ENCODE peak calls at places on chromosomes 6 and 20, in five cellular contexts. X, K, M, O and G are unnamed samples.

GRCh38 chr6:130932438-130932837 is 105.2 kb downstream of the SMLR1 start:
- DNase-seq in X (no peak), K (no peak), M (no peak), O (no peak), G (no peak)

GRCh38 chr6:132931937-132932336 is 117.6 kb downstream of the RPS12 start:
- DNase-seq in X (no peak), K (no peak), M (peak), O (no peak), G (no peak)

GRCh38 chr6:9621276-9621675 is 793.6 kb downstream of the TFAP2A start:
- DNase-seq in X (no peak), K (no peak), M (no peak), O (no peak), G (no peak)

GRCh38 chr6:42756713-42757112 is 10.8 kb upstream of the TBCC start:
- DNase-seq in X (no peak), K (no peak), M (no peak), O (no peak), G (no peak)

GRCh38 chr6:156777866-156778614 is 862 bp downstream of the ARID1B start:
- DNase-seq in X (peak), K (peak), M (no peak), O (peak), G (no peak)

GRCh38 chr20:35344354-35344837 is 52.2 kb upstream of the FAM83C start:
- DNase-seq in X (no peak), K (peak), M (no peak), O (peak), G (no peak)

GRCh38 chr6:158086054-158086705 is 81.9 kb downstream of the SERAC1 start:
- DNase-seq in X (no peak), K (no peak), M (no peak), O (no peak), G (no peak)

GRCh38 chr6:136968831-136969230 is 46.7 kb downstream of the SLC35D3 start:
- DNase-seq in X (no peak), K (no peak), M (no peak), O (no peak), G (no peak)

GRCh38 chr6:99575544-99576227 is 7.2 kb upstream of the CCNC start:
- DNase-seq in X (no peak), K (no peak), M (no peak), O (no peak), G (no peak)

GRCh38 chr6:89013463-89013862 is 50.0 kb upstream of the RNGTT start:
- DNase-seq in X (no peak), K (no peak), M (no peak), O (no peak), G (no peak)

GRCh38 chr6:15062311-15063252 is 183.3 kb upstream of the JARID2 start:
- DNase-seq in X (no peak), K (peak), M (no peak), O (peak), G (no peak)

GRCh38 chr6:15879372-15880261 is 216.8 kb upstream of the DTNBP1 start:
- DNase-seq in X (no peak), K (peak), M (peak), O (no peak), G (no peak)

GRCh38 chr6:160238786-160239751 is 19.6 kb downstream of the SLC22A2 start:
- DNase-seq in X (no peak), K (peak), M (no peak), O (peak), G (no peak)

GRCh38 chr20:40494238-40494637 is 194.8 kb downstream of the MAFB start:
- DNase-seq in X (no peak), K (no peak), M (no peak), O (no peak), G (no peak)

GRCh38 chr6:134123666-134124208 is 71.3 kb upstream of the SLC2A12 start:
- DNase-seq in X (no peak), K (peak), M (no peak), O (peak), G (no peak)

GRCh38 chr20:49685809-49686208 is 27.9 kb downstream of the B4GALT5 start:
- DNase-seq in X (no peak), K (peak), M (no peak), O (no peak), G (no peak)

GRCh38 chr6:31308050-31308844 is 36.4 kb upstream of the HLA-C start:
- DNase-seq in X (no peak), K (peak), M (no peak), O (peak), G (no peak)

GRCh38 chr20:35992713-35993335 is 24.4 kb downstream of the CNBD2 start:
- DNase-seq in X (no peak), K (peak), M (no peak), O (peak), G (peak)

GRCh38 chr6:1297746-1298145 is 14.2 kb upstream of the FOXQ1 start:
- DNase-seq in X (no peak), K (no peak), M (no peak), O (peak), G (no peak)

GRCh38 chr6:134870677-134871498 is 79.0 kb downstream of the ALDH8A1 start:
- DNase-seq in X (no peak), K (no peak), M (no peak), O (no peak), G (no peak)

GRCh38 chr20:38127011-38127621 is 38.0 kb downstream of the TGM2 start:
- DNase-seq in X (no peak), K (peak), M (no peak), O (peak), G (peak)

GRCh38 chr6:37175332-37176267 is 5.6 kb downstream of the PIM1 start:
- DNase-seq in X (no peak), K (peak), M (no peak), O (no peak), G (no peak)

GRCh38 chr6:137217801-137218472 is 1.2 kb downstream of the IFNGR1 start:
- DNase-seq in X (no peak), K (peak), M (no peak), O (no peak), G (no peak)

GRCh38 chr6:74671558-74672025 is 534.3 kb downstream of the COL12A1 start:
- DNase-seq in X (no peak), K (no peak), M (no peak), O (no peak), G (no peak)

GRCh38 chr20:17471606-17472187 is 59.5 kb downstream of the BFSP1 start:
- DNase-seq in X (no peak), K (no peak), M (no peak), O (no peak), G (no peak)

GRCh38 chr6:111642463-111643158 is 36.9 kb upstream of the TRAF3IP2 start:
- DNase-seq in X (no peak), K (peak), M (no peak), O (peak), G (no peak)

GRCh38 chr6:22325481-22325880 is 28.6 kb upstream of the PRL start:
- DNase-seq in X (no peak), K (no peak), M (no peak), O (no peak), G (no peak)

GRCh38 chr6:106620931-106621672 is 8.2 kb downstream of the RTN4IP1 start:
- DNase-seq in X (no peak), K (no peak), M (no peak), O (no peak), G (no peak)

GRCh38 chr20:19885981-19886665 is 128.1 kb downstream of the RIN2 start:
- DNase-seq in X (no peak), K (no peak), M (no peak), O (peak), G (no peak)
- TF ChIP-seq POLR2A in X (no peak), K (no peak), M (no peak), O (peak), G (no peak)

DNA sequence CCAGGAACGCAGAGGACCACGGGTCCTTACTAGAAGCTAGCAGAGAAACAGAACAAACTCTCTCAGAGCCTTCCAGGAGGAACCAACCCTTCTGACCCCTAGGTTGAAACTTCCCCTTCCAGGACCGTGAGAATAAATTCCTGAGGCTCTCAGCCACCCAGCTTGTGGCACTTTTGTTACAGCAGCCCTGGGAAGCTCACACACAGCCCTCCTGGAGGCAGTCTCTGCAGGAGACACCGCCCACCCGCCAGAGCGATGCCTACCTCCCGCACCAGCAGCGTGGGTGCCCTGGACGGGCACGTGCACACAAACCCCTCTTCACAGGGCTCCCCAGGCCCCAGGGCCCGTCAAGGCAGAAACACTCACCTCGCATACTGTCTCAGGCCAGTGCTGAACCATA is 4.2 kb downstream of the RNASET2 start:
- DNase-seq in X (no peak), K (no peak), M (no peak), O (no peak), G (no peak)
- TF ChIP-seq POLR2A in X (no peak), K (no peak), M (no peak), O (no peak), G (no peak)

DNA sequence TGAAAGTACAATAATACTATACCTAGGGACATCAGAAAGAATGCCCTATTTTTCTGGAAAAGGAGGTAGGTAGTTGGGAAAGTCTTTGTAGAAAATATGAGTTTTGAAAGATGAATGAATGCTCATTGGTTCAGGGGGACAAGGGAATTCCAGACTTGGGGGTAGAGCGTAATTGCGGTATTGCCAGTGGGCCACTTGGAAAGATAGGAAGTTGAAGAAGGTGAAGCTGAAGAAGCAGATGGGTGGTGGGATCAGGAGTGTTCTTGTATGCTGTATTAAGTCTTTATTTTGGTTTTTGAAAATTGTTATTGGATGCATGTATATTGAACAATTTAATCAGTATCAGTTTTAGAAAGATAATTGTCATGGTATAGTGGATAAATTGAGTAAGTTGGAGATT is 57.9 kb upstream of the SMIM8 start:
- DNase-seq in X (no peak), K (no peak), M (no peak), O (no peak), G (no peak)
- TF ChIP-seq POLR2A in X (no peak), K (no peak), M (no peak), O (no peak), G (no peak)

GRCh38 chr6:33911488-33911887 is 107.7 kb upstream of the MLN start:
- DNase-seq in X (no peak), K (no peak), M (no peak), O (no peak), G (no peak)

GRCh38 chr6:33918175-33918695 is 114.4 kb upstream of the MLN start:
- DNase-seq in X (no peak), K (no peak), M (no peak), O (no peak), G (no peak)

GRCh38 chr6:33915134-33915533 is 111.3 kb upstream of the MLN start:
- DNase-seq in X (no peak), K (no peak), M (no peak), O (no peak), G (no peak)

GRCh38 chr6:33912177-33912576 is 108.4 kb upstream of the MLN start:
- DNase-seq in X (no peak), K (no peak), M (no peak), O (no peak), G (no peak)

DNA sequence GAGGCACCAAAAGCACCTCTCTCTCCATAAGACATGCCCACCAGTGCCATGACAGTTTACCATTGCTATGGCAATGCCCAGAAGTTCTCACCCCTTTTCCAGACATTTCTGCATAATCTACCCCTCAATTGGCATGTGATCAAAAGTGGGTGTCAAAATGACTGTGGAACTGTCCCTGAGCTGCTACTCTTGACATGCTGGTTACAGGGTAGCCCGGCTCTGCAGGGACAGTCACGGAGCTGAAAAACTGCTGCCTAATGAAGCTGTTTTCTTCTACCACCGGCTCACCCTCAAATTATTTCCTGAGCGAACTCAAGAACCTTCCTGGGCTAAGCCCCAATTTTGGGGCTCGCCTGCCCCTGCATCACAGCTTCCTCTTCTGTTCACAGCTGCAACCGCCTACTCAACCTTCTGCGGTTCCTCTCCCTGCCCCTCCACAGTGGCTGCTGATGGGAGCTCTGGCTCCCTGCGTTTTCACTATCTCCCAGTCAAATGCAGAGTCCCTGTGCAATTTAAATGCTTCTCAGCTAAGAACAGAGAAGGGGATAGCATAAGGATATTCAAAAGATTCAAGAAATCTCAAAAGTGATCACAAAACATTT is 110.8 kb upstream of the MLN start:
- DNase-seq in X (no peak), K (no peak), M (no peak), O (no peak), G (no peak)
- TF ChIP-seq POLR2A in X (no peak), K (no peak), M (no peak), O (no peak), G (no peak)

GRCh38 chr20:44186201-44186600 is 787 bp downstream of the JPH2 start:
- DNase-seq in X (no peak), K (no peak), M (no peak), O (no peak), G (no peak)

GRCh38 chr20:44186674-44187053 is 324 bp downstream of the JPH2 start:
- DNase-seq in X (no peak), K (no peak), M (no peak), O (no peak), G (no peak)

GRCh38 chr20:44188752-44189151 is 1.8 kb upstream of the JPH2 start:
- DNase-seq in X (no peak), K (no peak), M (no peak), O (no peak), G (no peak)

GRCh38 chr20:44187763-44188709 is 1.0 kb upstream of the JPH2 start:
- DNase-seq in X (no peak), K (no peak), M (no peak), O (no peak), G (no peak)

GRCh38 chr20:44187054-44187762 is at the start of gene JPH2:
- DNase-seq in X (no peak), K (no peak), M (no peak), O (peak), G (peak)
- TF ChIP-seq POLR2A in X (no peak), K (no peak), M (no peak), O (peak), G (peak)

GRCh38 chr20:64056889-64057627 is 5.9 kb upstream of the TCEA2 start:
- DNase-seq in X (no peak), K (no peak), M (no peak), O (no peak), G (no peak)
- TF ChIP-seq POLR2A in X (no peak), K (no peak), M (no peak), O (no peak), G (no peak)

GRCh38 chr6:34243901-34244884 is 4.6 kb downstream of the SMIM29 start:
- DNase-seq in X (no peak), K (peak), M (peak), O (peak), G (peak)
- TF ChIP-seq POLR2A in X (no peak), K (no peak), M (no peak), O (no peak), G (no peak)

GRCh38 chr20:48275325-48275724 is 490.0 kb upstream of the SULF2 start:
- DNase-seq in X (no peak), K (no peak), M (no peak), O (no peak), G (no peak)
- TF ChIP-seq POLR2A in X (no peak), K (no peak), M (no peak), O (no peak), G (no peak)

DNA sequence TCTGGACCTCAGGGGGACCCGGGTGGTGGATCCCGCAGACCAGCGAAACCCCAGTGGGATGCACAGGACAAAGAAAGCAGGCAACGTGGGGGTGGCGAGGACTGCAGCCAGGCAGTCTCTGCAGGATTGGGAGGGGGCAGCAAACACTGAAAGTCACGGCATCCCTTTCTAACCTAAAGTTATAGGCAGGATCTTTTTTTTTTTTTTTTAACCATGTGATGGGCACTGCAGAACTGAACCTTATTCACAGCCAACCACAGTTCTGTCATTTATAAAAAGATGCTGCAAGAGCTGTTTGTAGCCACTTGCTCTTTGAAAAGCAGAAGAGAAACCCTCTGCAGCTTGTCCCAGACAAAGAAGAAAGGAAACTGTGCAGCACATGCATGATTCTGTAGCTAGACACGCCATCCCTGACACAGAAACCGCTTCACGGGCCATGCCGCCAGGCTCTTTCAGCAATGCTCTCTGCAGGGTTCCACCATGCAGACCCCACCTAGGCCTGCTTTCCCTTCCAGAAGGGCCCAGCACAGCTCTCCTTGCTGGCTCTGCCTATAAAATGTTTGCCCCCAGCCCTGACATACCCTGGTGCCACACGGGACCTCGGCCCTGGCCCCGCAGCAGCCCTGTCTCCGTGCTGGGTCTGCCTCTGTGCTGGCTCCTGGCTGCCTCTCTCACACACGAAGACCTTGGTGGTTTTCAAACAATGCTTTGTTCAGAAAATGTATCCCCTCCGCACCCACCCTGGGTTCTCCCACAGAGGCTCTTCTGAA is 70.8 kb downstream of the PYGB start:
- DNase-seq in X (no peak), K (no peak), M (no peak), O (no peak), G (no peak)
- TF ChIP-seq POLR2A in X (no peak), K (no peak), M (no peak), O (no peak), G (no peak)